ENCODE peak calls at places on chromosomes 5 and 9, in ten cellular contexts. One of them, this sample, is unnamed.

GRCh38 chr5:151812757-151813309 is 41.1 kb downstream of the G3BP1 start:
- DNase-seq in Panc1: no peak
- DNase-seq in H1: no peak
- DNase-seq in small intestine: no peak
- DNase-seq in effector memory CD4-positive, alpha-beta T cell: no peak
- DNase-seq in thoracic aorta: no peak
- DNase-seq in neural progenitor cell: no peak
- DNase-seq in OCI-LY7: no peak
- DNase-seq in brain microvascular endothelial cell: peak; percentile 22
- DNase-seq in lung: no peak
- DNase-seq in this sample: no peak

GRCh38 chr5:37514946-37515345 is 135.8 kb downstream of the WDR70 start:
- DNase-seq in Panc1: no peak
- DNase-seq in H1: no peak
- DNase-seq in small intestine: no peak
- DNase-seq in effector memory CD4-positive, alpha-beta T cell: no peak
- DNase-seq in thoracic aorta: no peak
- DNase-seq in neural progenitor cell: no peak
- DNase-seq in OCI-LY7: no peak
- DNase-seq in brain microvascular endothelial cell: no peak
- DNase-seq in lung: no peak
- DNase-seq in this sample: no peak

GRCh38 chr9:136777359-136777758 is 13.0 kb upstream of the LCN15 start:
- DNase-seq in Panc1: no peak
- DNase-seq in H1: no peak
- DNase-seq in small intestine: peak; percentile 79
- DNase-seq in effector memory CD4-positive, alpha-beta T cell: no peak
- DNase-seq in thoracic aorta: no peak
- DNase-seq in neural progenitor cell: no peak
- DNase-seq in OCI-LY7: no peak
- DNase-seq in brain microvascular endothelial cell: no peak
- DNase-seq in lung: no peak
- DNase-seq in this sample: no peak

GRCh38 chr5:39826051-39826450 is 401.3 kb upstream of the DAB2 start:
- DNase-seq in Panc1: no peak
- DNase-seq in H1: no peak
- DNase-seq in small intestine: no peak
- DNase-seq in effector memory CD4-positive, alpha-beta T cell: no peak
- DNase-seq in thoracic aorta: no peak
- DNase-seq in neural progenitor cell: no peak
- DNase-seq in OCI-LY7: no peak
- DNase-seq in brain microvascular endothelial cell: no peak
- DNase-seq in lung: no peak
- DNase-seq in this sample: peak; percentile 2

GRCh38 chr5:141732417-141732816 is 50.4 kb upstream of the ARAP3 start:
- DNase-seq in Panc1: no peak
- DNase-seq in H1: no peak
- DNase-seq in small intestine: no peak
- DNase-seq in effector memory CD4-positive, alpha-beta T cell: no peak
- DNase-seq in thoracic aorta: no peak
- DNase-seq in neural progenitor cell: no peak
- DNase-seq in OCI-LY7: no peak
- DNase-seq in brain microvascular endothelial cell: no peak
- DNase-seq in lung: no peak
- DNase-seq in this sample: no peak

GRCh38 chr5:68365894-68366293 is 150.3 kb downstream of the PIK3R1 start:
- DNase-seq in Panc1: no peak
- DNase-seq in H1: no peak
- DNase-seq in small intestine: no peak
- DNase-seq in effector memory CD4-positive, alpha-beta T cell: no peak
- DNase-seq in thoracic aorta: no peak
- DNase-seq in neural progenitor cell: no peak
- DNase-seq in OCI-LY7: no peak
- DNase-seq in brain microvascular endothelial cell: no peak
- DNase-seq in lung: no peak
- DNase-seq in this sample: no peak

GRCh38 chr9:125965421-125965820 is 218.2 kb downstream of the PBX3 start:
- DNase-seq in Panc1: no peak
- DNase-seq in H1: no peak
- DNase-seq in small intestine: no peak
- DNase-seq in effector memory CD4-positive, alpha-beta T cell: no peak
- DNase-seq in thoracic aorta: no peak
- DNase-seq in neural progenitor cell: no peak
- DNase-seq in OCI-LY7: no peak
- DNase-seq in brain microvascular endothelial cell: no peak
- DNase-seq in lung: no peak
- DNase-seq in this sample: no peak

GRCh38 chr5:142428036-142428772 is 103.4 kb upstream of the SPRY4 start:
- DNase-seq in Panc1: no peak
- DNase-seq in H1: no peak
- DNase-seq in small intestine: peak; percentile 58
- DNase-seq in effector memory CD4-positive, alpha-beta T cell: no peak
- DNase-seq in thoracic aorta: no peak
- DNase-seq in neural progenitor cell: no peak
- DNase-seq in OCI-LY7: no peak
- DNase-seq in brain microvascular endothelial cell: no peak
- DNase-seq in lung: no peak
- DNase-seq in this sample: peak; percentile 64

GRCh38 chr5:125564336-125564975 is 818.0 kb upstream of the ZNF608 start:
- DNase-seq in Panc1: no peak
- DNase-seq in H1: no peak
- DNase-seq in small intestine: no peak
- DNase-seq in effector memory CD4-positive, alpha-beta T cell: no peak
- DNase-seq in thoracic aorta: no peak
- DNase-seq in neural progenitor cell: no peak
- DNase-seq in OCI-LY7: no peak
- DNase-seq in brain microvascular endothelial cell: no peak
- DNase-seq in lung: no peak
- DNase-seq in this sample: no peak

GRCh38 chr9:96080364-96080763 is 204.9 kb downstream of the ERCC6L2 start:
- DNase-seq in Panc1: no peak
- DNase-seq in H1: no peak
- DNase-seq in small intestine: peak; percentile 58
- DNase-seq in effector memory CD4-positive, alpha-beta T cell: no peak
- DNase-seq in thoracic aorta: no peak
- DNase-seq in neural progenitor cell: no peak
- DNase-seq in OCI-LY7: no peak
- DNase-seq in brain microvascular endothelial cell: no peak
- DNase-seq in lung: no peak
- DNase-seq in this sample: no peak

GRCh38 chr5:158286827-158287226 is 427.9 kb upstream of the CLINT1 start:
- DNase-seq in Panc1: no peak
- DNase-seq in H1: no peak
- DNase-seq in small intestine: no peak
- DNase-seq in effector memory CD4-positive, alpha-beta T cell: no peak
- DNase-seq in thoracic aorta: no peak
- DNase-seq in neural progenitor cell: no peak
- DNase-seq in OCI-LY7: no peak
- DNase-seq in brain microvascular endothelial cell: no peak
- DNase-seq in lung: no peak
- DNase-seq in this sample: no peak

GRCh38 chr5:5633579-5633978 is 211.1 kb downstream of the ICE1 start:
- DNase-seq in Panc1: no peak
- DNase-seq in H1: no peak
- DNase-seq in small intestine: no peak
- DNase-seq in effector memory CD4-positive, alpha-beta T cell: no peak
- DNase-seq in thoracic aorta: no peak
- DNase-seq in neural progenitor cell: no peak
- DNase-seq in OCI-LY7: no peak
- DNase-seq in brain microvascular endothelial cell: no peak
- DNase-seq in lung: no peak
- DNase-seq in this sample: no peak

GRCh38 chr5:54309237-54309636 is 1.1 kb downstream of the ARL15 start:
- DNase-seq in Panc1: no peak
- DNase-seq in H1: no peak
- DNase-seq in small intestine: peak; percentile 27
- DNase-seq in effector memory CD4-positive, alpha-beta T cell: no peak
- DNase-seq in thoracic aorta: no peak
- DNase-seq in neural progenitor cell: peak; percentile 13
- DNase-seq in OCI-LY7: peak; percentile 7
- DNase-seq in brain microvascular endothelial cell: peak; percentile 1
- DNase-seq in lung: no peak
- DNase-seq in this sample: peak; percentile 4

GRCh38 chr5:1495525-1495897 is 28.2 kb downstream of the LPCAT1 start:
- DNase-seq in Panc1: no peak
- DNase-seq in H1: no peak
- DNase-seq in small intestine: no peak
- DNase-seq in effector memory CD4-positive, alpha-beta T cell: no peak
- DNase-seq in thoracic aorta: no peak
- DNase-seq in neural progenitor cell: no peak
- DNase-seq in OCI-LY7: no peak
- DNase-seq in brain microvascular endothelial cell: peak; percentile 19
- DNase-seq in lung: no peak
- DNase-seq in this sample: no peak

GRCh38 chr5:1492757-1493156 is 31.0 kb downstream of the LPCAT1 start:
- DNase-seq in Panc1: no peak
- DNase-seq in H1: no peak
- DNase-seq in small intestine: no peak
- DNase-seq in effector memory CD4-positive, alpha-beta T cell: no peak
- DNase-seq in thoracic aorta: no peak
- DNase-seq in neural progenitor cell: no peak
- DNase-seq in OCI-LY7: no peak
- DNase-seq in brain microvascular endothelial cell: no peak
- DNase-seq in lung: no peak
- DNase-seq in this sample: no peak

GRCh38 chr5:1493941-1494340 is 29.8 kb downstream of the LPCAT1 start:
- DNase-seq in Panc1: no peak
- DNase-seq in H1: no peak
- DNase-seq in small intestine: no peak
- DNase-seq in effector memory CD4-positive, alpha-beta T cell: no peak
- DNase-seq in thoracic aorta: no peak
- DNase-seq in neural progenitor cell: no peak
- DNase-seq in OCI-LY7: no peak
- DNase-seq in brain microvascular endothelial cell: no peak
- DNase-seq in lung: no peak
- DNase-seq in this sample: no peak

GRCh38 chr5:1493413-1493812 is 30.3 kb downstream of the LPCAT1 start:
- DNase-seq in Panc1: no peak
- DNase-seq in H1: no peak
- DNase-seq in small intestine: no peak
- DNase-seq in effector memory CD4-positive, alpha-beta T cell: no peak
- DNase-seq in thoracic aorta: no peak
- DNase-seq in neural progenitor cell: no peak
- DNase-seq in OCI-LY7: no peak
- DNase-seq in brain microvascular endothelial cell: no peak
- DNase-seq in lung: no peak
- DNase-seq in this sample: no peak

DNA sequence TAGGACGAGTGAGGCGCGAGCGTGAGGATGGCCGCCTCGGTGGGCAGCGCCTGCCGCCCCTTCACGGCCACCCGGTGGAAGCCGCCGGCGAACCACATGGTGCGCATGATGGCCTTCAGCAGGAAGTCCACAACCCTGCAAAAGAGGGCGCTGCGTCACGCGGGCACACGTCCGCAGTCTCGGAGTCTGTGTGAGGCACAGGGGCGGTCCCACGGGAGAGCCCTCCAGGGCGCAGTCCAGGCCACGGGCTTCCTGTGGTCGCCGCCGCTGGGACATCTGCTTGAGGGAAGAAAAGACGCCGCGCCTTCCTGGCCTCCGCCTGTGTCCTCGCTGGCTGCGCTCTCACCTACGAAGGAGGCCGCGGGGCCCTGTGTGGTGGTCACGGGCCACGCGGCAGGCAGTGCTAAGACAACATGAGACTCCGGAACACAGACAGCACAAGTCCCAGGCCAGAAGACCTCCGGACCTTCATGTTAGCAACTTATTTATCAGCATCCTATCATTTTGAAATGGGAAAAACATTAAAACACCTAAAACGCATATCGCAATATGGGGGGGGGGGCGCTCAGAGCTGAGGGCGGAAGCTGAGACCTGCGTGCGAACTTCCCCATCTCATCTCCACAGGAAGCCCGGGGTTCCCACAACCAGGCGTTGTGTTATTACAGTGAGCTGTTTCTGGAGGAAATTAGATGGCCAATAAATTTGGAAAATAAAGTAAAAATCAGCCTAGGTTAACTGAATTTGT is 28.8 kb downstream of the LPCAT1 start:
- DNase-seq in Panc1: no peak
- DNase-seq in H1: no peak
- DNase-seq in small intestine: no peak
- DNase-seq in effector memory CD4-positive, alpha-beta T cell: no peak
- DNase-seq in thoracic aorta: no peak
- DNase-seq in neural progenitor cell: no peak
- DNase-seq in OCI-LY7: peak; percentile 44
- DNase-seq in brain microvascular endothelial cell: no peak
- DNase-seq in lung: no peak
- DNase-seq in this sample: no peak
- H3K4me3 ChIP-seq in Panc1: no peak overlapping the region
- H3K4me3 ChIP-seq in H1: no peak overlapping the region
- H3K4me3 ChIP-seq in small intestine: no peak overlapping the region
- H3K4me3 ChIP-seq in effector memory CD4-positive, alpha-beta T cell: no peak overlapping the region
- H3K4me3 ChIP-seq in thoracic aorta: no peak overlapping the region
- H3K4me3 ChIP-seq in neural progenitor cell: no peak overlapping the region
- H3K4me3 ChIP-seq in OCI-LY7: peak overlapping the region; percentile 3
- H3K4me3 ChIP-seq in brain microvascular endothelial cell: no peak overlapping the region
- H3K4me3 ChIP-seq in lung: no peak overlapping the region
- H3K4me3 ChIP-seq in this sample: no peak overlapping the region

GRCh38 chr9:114266969-114267368 is 55.9 kb upstream of the ORM1 start:
- DNase-seq in Panc1: no peak
- DNase-seq in H1: no peak
- DNase-seq in small intestine: no peak
- DNase-seq in effector memory CD4-positive, alpha-beta T cell: no peak
- DNase-seq in thoracic aorta: no peak
- DNase-seq in neural progenitor cell: no peak
- DNase-seq in OCI-LY7: no peak
- DNase-seq in brain microvascular endothelial cell: no peak
- DNase-seq in lung: no peak
- DNase-seq in this sample: no peak
- H3K36me3 ChIP-seq in Panc1: no peaks in the 10 kb centered on the region
- H3K36me3 ChIP-seq in H1: no peaks in the 10 kb centered on the region
- H3K36me3 ChIP-seq in small intestine: no peaks in the 10 kb centered on the region
- H3K36me3 ChIP-seq in effector memory CD4-positive, alpha-beta T cell: no peaks in the 10 kb centered on the region
- H3K36me3 ChIP-seq in thoracic aorta: peaks cover 9% of the 10 kb centered on the region
- H3K36me3 ChIP-seq in neural progenitor cell: no peaks in the 10 kb centered on the region
- H3K36me3 ChIP-seq in OCI-LY7: no peaks in the 10 kb centered on the region
- H3K36me3 ChIP-seq in brain microvascular endothelial cell: no peaks in the 10 kb centered on the region
- H3K36me3 ChIP-seq in lung: no peaks in the 10 kb centered on the region
- H3K36me3 ChIP-seq in this sample: no peaks in the 10 kb centered on the region

DNA sequence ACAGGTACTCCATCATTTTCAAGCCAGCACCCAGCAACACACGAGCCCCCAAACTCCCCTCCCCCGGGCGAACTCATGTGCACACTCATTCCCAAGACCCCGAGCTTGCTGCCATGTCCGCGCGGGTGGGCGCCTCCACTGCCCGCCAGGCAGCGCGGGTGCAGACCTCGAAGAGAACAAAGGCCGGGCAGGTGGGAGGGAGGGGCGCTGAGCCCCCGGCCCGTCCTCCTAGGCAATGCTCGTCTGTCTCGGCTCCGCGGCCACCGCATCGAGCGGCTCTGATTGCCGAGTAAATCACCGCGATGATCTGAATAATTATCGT is 47.1 kb upstream of the PSD2 start:
- DNase-seq in Panc1: no peak
- DNase-seq in H1: no peak
- DNase-seq in small intestine: no peak
- DNase-seq in effector memory CD4-positive, alpha-beta T cell: no peak
- DNase-seq in thoracic aorta: no peak
- DNase-seq in neural progenitor cell: peak; percentile 49
- DNase-seq in OCI-LY7: no peak
- DNase-seq in brain microvascular endothelial cell: no peak
- DNase-seq in lung: no peak
- DNase-seq in this sample: no peak
- H3K4me3 ChIP-seq in Panc1: no peak overlapping the region
- H3K4me3 ChIP-seq in H1: peak overlapping the region; percentile 64
- H3K4me3 ChIP-seq in small intestine: no peak overlapping the region
- H3K4me3 ChIP-seq in effector memory CD4-positive, alpha-beta T cell: peak overlapping the region; percentile 77
- H3K4me3 ChIP-seq in thoracic aorta: no peak overlapping the region
- H3K4me3 ChIP-seq in neural progenitor cell: peak overlapping the region; percentile 41
- H3K4me3 ChIP-seq in OCI-LY7: no peak overlapping the region
- H3K4me3 ChIP-seq in brain microvascular endothelial cell: no peak overlapping the region
- H3K4me3 ChIP-seq in lung: no peak overlapping the region
- H3K4me3 ChIP-seq in this sample: no peak overlapping the region

GRCh38 chr5:132887326-132887725 is 13.9 kb downstream of the LEAP2 start:
- DNase-seq in Panc1: no peak
- DNase-seq in H1: no peak
- DNase-seq in small intestine: no peak
- DNase-seq in effector memory CD4-positive, alpha-beta T cell: no peak
- DNase-seq in thoracic aorta: no peak
- DNase-seq in neural progenitor cell: no peak
- DNase-seq in OCI-LY7: no peak
- DNase-seq in brain microvascular endothelial cell: no peak
- DNase-seq in lung: no peak
- DNase-seq in this sample: no peak
- H3K36me3 ChIP-seq in Panc1: peaks cover 55% of the 10 kb centered on the region
- H3K36me3 ChIP-seq in H1: peaks cover 11% of the 10 kb centered on the region
- H3K36me3 ChIP-seq in small intestine: peaks cover 15% of the 10 kb centered on the region
- H3K36me3 ChIP-seq in effector memory CD4-positive, alpha-beta T cell: peaks cover 60% of the 10 kb centered on the region
- H3K36me3 ChIP-seq in thoracic aorta: peaks cover 43% of the 10 kb centered on the region
- H3K36me3 ChIP-seq in neural progenitor cell: peaks cover 55% of the 10 kb centered on the region
- H3K36me3 ChIP-seq in OCI-LY7: peaks cover 90% of the 10 kb centered on the region
- H3K36me3 ChIP-seq in brain microvascular endothelial cell: peaks cover 69% of the 10 kb centered on the region
- H3K36me3 ChIP-seq in lung: peaks cover 22% of the 10 kb centered on the region
- H3K36me3 ChIP-seq in this sample: peaks cover 38% of the 10 kb centered on the region

This sample was measured in A673.